ENCODE peak calls at places on chromosomes 13 and 19, in ten cellular contexts. A is IMR-90; Y is adrenal gland; O is tibial nerve; V is WERI-Rb-1; Z is stimulated activated CD8-positive, alpha-beta memory T cell treated with anti-CD3 and anti-CD28 coated beads, Interleukin-7, amount 100 ng/mL, for 4 hours; X is activated CD4-positive, alpha-beta T cell treated with anti-CD3 and anti-CD28 coated beads, Interleukin-2, amount 50 U/mL, for 24 hours; P is bronchial epithelial cell; U is mesothelial cell of epicardium; F is psoas muscle. J is an unnamed sample.

GRCh38 chr13:46334008-46334407 is 53.0 kb downstream of the RUBCNL start:
- DNase-seq in A (no peak), Y (no peak), O (no peak), V (no peak), Z (no peak), X (no peak), P (no peak), U (no peak), F (no peak), J (no peak)

GRCh38 chr13:50124536-50125305 is 109.5 kb downstream of the KCNRG start:
- DNase-seq in A (peak), Y (peak), O (peak), V (no peak), Z (peak), X (peak), P (peak), U (peak), F (peak), J (peak)

GRCh38 chr19:55694241-55694655 is 19.2 kb downstream of the EPN1 start:
- DNase-seq in A (no peak), Y (no peak), O (no peak), V (no peak), Z (no peak), X (no peak), P (no peak), U (no peak), F (no peak), J (no peak)

GRCh38 chr13:53206455-53206854 is 177.8 kb downstream of the OLFM4 start:
- DNase-seq in A (no peak), Y (no peak), O (no peak), V (no peak), Z (no peak), X (no peak), P (peak), U (no peak), F (no peak), J (peak)

GRCh38 chr19:55384576-55385235 is 614 bp upstream of the TMEM238 start:
- DNase-seq in A (no peak), Y (peak), O (no peak), V (no peak), Z (no peak), X (no peak), P (no peak), U (no peak), F (peak), J (peak)

GRCh38 chr13:24923305-24923640 is 159.3 kb downstream of the RNF17 start:
- DNase-seq in A (peak), Y (peak), O (no peak), V (no peak), Z (no peak), X (no peak), P (no peak), U (no peak), F (no peak), J (peak)

GRCh38 chr19:30253581-30253996 is 118.6 kb upstream of the ZNF536 start:
- DNase-seq in A (no peak), Y (peak), O (no peak), V (peak), Z (no peak), X (no peak), P (no peak), U (no peak), F (no peak), J (peak)

GRCh38 chr19:1000591-1001537 is 645 bp downstream of the GRIN3B start:
- DNase-seq in A (no peak), Y (no peak), O (no peak), V (no peak), Z (no peak), X (no peak), P (no peak), U (no peak), F (no peak), J (no peak)

GRCh38 chr13:59533561-59534337 is 630.0 kb downstream of the DIAPH3 start:
- DNase-seq in A (peak), Y (no peak), O (no peak), V (no peak), Z (no peak), X (no peak), P (peak), U (no peak), F (no peak), J (no peak)

GRCh38 chr13:87035538-87035937 is 635.6 kb upstream of the SLITRK5 start:
- DNase-seq in A (no peak), Y (no peak), O (no peak), V (no peak), Z (no peak), X (no peak), P (no peak), U (no peak), F (no peak), J (no peak)

GRCh38 chr13:86862137-86862536 is 809.0 kb upstream of the SLITRK5 start:
- DNase-seq in A (no peak), Y (no peak), O (no peak), V (no peak), Z (no peak), X (no peak), P (no peak), U (no peak), F (no peak), J (no peak)

GRCh38 chr19:45172173-45172572 is 5.9 kb downstream of the TRAPPC6A start:
- DNase-seq in A (no peak), Y (no peak), O (no peak), V (no peak), Z (no peak), X (no peak), P (no peak), U (no peak), F (no peak), J (no peak)

GRCh38 chr13:97535619-97536018 is 101.7 kb downstream of the RAP2A start:
- DNase-seq in A (peak), Y (no peak), O (no peak), V (no peak), Z (no peak), X (no peak), P (peak), U (no peak), F (no peak), J (peak)

GRCh38 chr19:18437481-18438330 is at the start of gene ISYNA1:
- DNase-seq in A (peak), Y (peak), O (no peak), V (peak), Z (peak), X (no peak), P (no peak), U (peak), F (peak), J (no peak)

GRCh38 chr13:39527961-39528720 is 74.9 kb downstream of the LHFPL6 start:
- DNase-seq in A (peak), Y (peak), O (no peak), V (no peak), Z (no peak), X (no peak), P (peak), U (no peak), F (peak), J (peak)

GRCh38 chr19:33129901-33130300 is 2.0 kb upstream of the WDR88 start:
- DNase-seq in A (no peak), Y (no peak), O (no peak), V (no peak), Z (no peak), X (no peak), P (no peak), U (no peak), F (no peak), J (no peak)

GRCh38 chr13:19661126-19661525 is 27.7 kb downstream of the MPHOSPH8 start:
- DNase-seq in A (no peak), Y (no peak), O (no peak), V (no peak), Z (no peak), X (no peak), P (no peak), U (no peak), F (no peak), J (no peak)

GRCh38 chr13:44276061-44276460 is 97.6 kb upstream of the SERP2 start:
- DNase-seq in A (no peak), Y (no peak), O (no peak), V (no peak), Z (no peak), X (no peak), P (no peak), U (no peak), F (no peak), J (no peak)

GRCh38 chr13:43986395-43986794 is 106.7 kb downstream of the LACC1 start:
- DNase-seq in A (no peak), Y (no peak), O (no peak), V (no peak), Z (no peak), X (no peak), P (no peak), U (no peak), F (no peak), J (no peak)

GRCh38 chr13:40982772-40983171 is 36.3 kb downstream of the ELF1 start:
- DNase-seq in A (peak), Y (no peak), O (no peak), V (no peak), Z (peak), X (peak), P (peak), U (no peak), F (no peak), J (no peak)

GRCh38 chr19:36267061-36267845 is 52.3 kb downstream of the ZNF146 start:
- DNase-seq in A (no peak), Y (no peak), O (no peak), V (no peak), Z (no peak), X (no peak), P (no peak), U (no peak), F (no peak), J (no peak)

GRCh38 chr19:30898353-30899103 is 450.7 kb downstream of the TSHZ3 start:
- DNase-seq in A (no peak), Y (no peak), O (no peak), V (no peak), Z (no peak), X (no peak), P (no peak), U (no peak), F (no peak), J (no peak)